ENCODE peak calls at places on chromosomes 13 and 19, in six cellular contexts. One of them, this sample, is unnamed.

GRCh38 chr13:68056816-68057710 is 826.9 kb upstream of the PCDH9 start:
- DNase-seq in H1: no peak
- DNase-seq in trophoblast cell: no peak
- DNase-seq in mesenchymal stem cell: peak
- DNase-seq in IMR-90: peak
- DNase-seq in H9: no peak
- DNase-seq in this sample: no peak

GRCh38 chr19:30645946-30646577 is 273.9 kb downstream of the ZNF536 start:
- DNase-seq in IMR-90: no peak
- DNase-seq in trophoblast cell: no peak
- DNase-seq in H1: no peak
- DNase-seq in mesenchymal stem cell: no peak
- DNase-seq in H9: no peak
- DNase-seq in this sample: no peak

GRCh38 chr19:29760752-29761502 is 45.9 kb upstream of the C19orf12 start:
- DNase-seq in trophoblast cell: no peak
- DNase-seq in H1: no peak
- DNase-seq in mesenchymal stem cell: no peak
- DNase-seq in H9: no peak
- DNase-seq in IMR-90: no peak
- DNase-seq in this sample: no peak

GRCh38 chr13:50123862-50124535 is 108.8 kb downstream of the KCNRG start:
- DNase-seq in IMR-90: peak
- DNase-seq in H9: peak
- DNase-seq in H1: peak
- DNase-seq in trophoblast cell: peak
- DNase-seq in mesenchymal stem cell: peak
- DNase-seq in this sample: peak

GRCh38 chr13:32032780-32033179 is 1.2 kb downstream of the FRY start:
- DNase-seq in trophoblast cell: no peak
- DNase-seq in H9: no peak
- DNase-seq in IMR-90: no peak
- DNase-seq in mesenchymal stem cell: no peak
- DNase-seq in H1: no peak
- DNase-seq in this sample: no peak

GRCh38 chr13:30081331-30081730 is 226.0 kb downstream of the KATNAL1 start:
- DNase-seq in IMR-90: no peak
- DNase-seq in trophoblast cell: no peak
- DNase-seq in H1: no peak
- DNase-seq in H9: no peak
- DNase-seq in mesenchymal stem cell: no peak
- DNase-seq in this sample: no peak

GRCh38 chr13:41029629-41030028 is 10.5 kb upstream of the ELF1 start:
- DNase-seq in IMR-90: no peak
- DNase-seq in H1: no peak
- DNase-seq in trophoblast cell: no peak
- DNase-seq in mesenchymal stem cell: no peak
- DNase-seq in H9: peak
- DNase-seq in this sample: no peak

GRCh38 chr13:48233097-48233885 is at the start of gene ITM2B:
- DNase-seq in IMR-90: peak
- DNase-seq in H1: no peak
- DNase-seq in trophoblast cell: peak
- DNase-seq in mesenchymal stem cell: peak
- DNase-seq in H9: peak
- DNase-seq in this sample: peak

GRCh38 chr13:84405286-84405685 is 523.0 kb upstream of the SLITRK1 start:
- DNase-seq in IMR-90: peak
- DNase-seq in H1: no peak
- DNase-seq in H9: no peak
- DNase-seq in trophoblast cell: no peak
- DNase-seq in mesenchymal stem cell: no peak
- DNase-seq in this sample: no peak

GRCh38 chr13:109362606-109363005 is 423.8 kb downstream of the IRS2 start:
- DNase-seq in trophoblast cell: no peak
- DNase-seq in H9: no peak
- DNase-seq in IMR-90: no peak
- DNase-seq in mesenchymal stem cell: no peak
- DNase-seq in H1: no peak
- DNase-seq in this sample: no peak

GRCh38 chr19:13526552-13526951 is 20.3 kb upstream of the CACNA1A start:
- DNase-seq in H1: peak
- DNase-seq in trophoblast cell: no peak
- DNase-seq in mesenchymal stem cell: no peak
- DNase-seq in H9: peak
- DNase-seq in IMR-90: peak
- DNase-seq in this sample: no peak

GRCh38 chr13:31909889-31910551 is 121.6 kb upstream of the FRY start:
- DNase-seq in trophoblast cell: peak
- DNase-seq in IMR-90: peak
- DNase-seq in H9: no peak
- DNase-seq in H1: no peak
- DNase-seq in mesenchymal stem cell: peak
- DNase-seq in this sample: peak

GRCh38 chr13:113630804-113631203 is 27.2 kb downstream of the ATP4B start:
- DNase-seq in mesenchymal stem cell: no peak
- DNase-seq in H9: no peak
- DNase-seq in trophoblast cell: no peak
- DNase-seq in IMR-90: no peak
- DNase-seq in H1: no peak
- DNase-seq in this sample: no peak

GRCh38 chr13:24348385-24348784 is 39.0 kb downstream of the C1QTNF9 start:
- DNase-seq in trophoblast cell: no peak
- DNase-seq in IMR-90: no peak
- DNase-seq in H9: no peak
- DNase-seq in H1: no peak
- DNase-seq in mesenchymal stem cell: no peak
- DNase-seq in this sample: no peak

GRCh38 chr13:110528371-110528770 is 33.2 kb downstream of the RAB20 start:
- DNase-seq in trophoblast cell: peak
- DNase-seq in H1: no peak
- DNase-seq in H9: no peak
- DNase-seq in IMR-90: peak
- DNase-seq in mesenchymal stem cell: peak
- DNase-seq in this sample: no peak

GRCh38 chr19:1466018-1466460 is 13.0 kb downstream of the C19orf25 start:
- DNase-seq in IMR-90: no peak
- DNase-seq in trophoblast cell: no peak
- DNase-seq in H1: no peak
- DNase-seq in H9: no peak
- DNase-seq in mesenchymal stem cell: no peak
- DNase-seq in this sample: no peak

GRCh38 chr13:76848596-76848995 is 37.6 kb downstream of the KCTD12 start:
- DNase-seq in H1: no peak
- DNase-seq in IMR-90: peak
- DNase-seq in H9: no peak
- DNase-seq in mesenchymal stem cell: peak
- DNase-seq in trophoblast cell: peak
- DNase-seq in this sample: no peak

GRCh38 chr19:35076026-35076370 is 34.5 kb downstream of the HPN start:
- DNase-seq in mesenchymal stem cell: no peak
- DNase-seq in H9: no peak
- DNase-seq in IMR-90: no peak
- DNase-seq in trophoblast cell: no peak
- DNase-seq in H1: no peak
- DNase-seq in this sample: no peak

GRCh38 chr19:39160523-39160861 is 34.9 kb downstream of the PAK4 start:
- DNase-seq in trophoblast cell: peak
- DNase-seq in mesenchymal stem cell: peak
- DNase-seq in IMR-90: peak
- DNase-seq in H1: no peak
- DNase-seq in H9: no peak
- DNase-seq in this sample: no peak

GRCh38 chr19:32189956-32190706 is 155.3 kb upstream of the ZNF507 start:
- DNase-seq in IMR-90: no peak
- DNase-seq in trophoblast cell: no peak
- DNase-seq in mesenchymal stem cell: no peak
- DNase-seq in H1: no peak
- DNase-seq in H9: no peak
- DNase-seq in this sample: no peak

GRCh38 chr19:5622465-5623396 is at the start of the genes SAFB and SAFB2:
- DNase-seq in IMR-90: peak
- DNase-seq in H1: peak
- DNase-seq in mesenchymal stem cell: peak
- DNase-seq in trophoblast cell: peak
- DNase-seq in H9: peak
- DNase-seq in this sample: peak

GRCh38 chr19:40143612-40144011 is 47.6 kb upstream of the MAP3K10 start:
- DNase-seq in H9: no peak
- DNase-seq in H1: no peak
- DNase-seq in mesenchymal stem cell: no peak
- DNase-seq in IMR-90: no peak
- DNase-seq in trophoblast cell: no peak
- DNase-seq in this sample: no peak

GRCh38 chr13:113209336-113209879 is at the start of gene CUL4A:
- DNase-seq in IMR-90: peak
- DNase-seq in H1: no peak
- DNase-seq in trophoblast cell: peak
- DNase-seq in H9: peak
- DNase-seq in mesenchymal stem cell: peak
- DNase-seq in this sample: peak

GRCh38 chr13:87798536-87798935 is 127.4 kb downstream of the SLITRK5 start:
- DNase-seq in H1: no peak
- DNase-seq in H9: no peak
- DNase-seq in IMR-90: no peak
- DNase-seq in mesenchymal stem cell: no peak
- DNase-seq in trophoblast cell: no peak
- DNase-seq in this sample: no peak

GRCh38 chr13:57740719-57741118 is 109.2 kb downstream of the PCDH17 start:
- DNase-seq in mesenchymal stem cell: no peak
- DNase-seq in H1: no peak
- DNase-seq in trophoblast cell: no peak
- DNase-seq in IMR-90: no peak
- DNase-seq in H9: no peak
- DNase-seq in this sample: no peak

GRCh38 chr13:37640499-37640898 is 41.9 kb upstream of the POSTN start:
- DNase-seq in H1: no peak
- DNase-seq in IMR-90: peak
- DNase-seq in trophoblast cell: no peak
- DNase-seq in mesenchymal stem cell: peak
- DNase-seq in H9: no peak
- DNase-seq in this sample: no peak

GRCh38 chr13:108230377-108230776 is 12.2 kb downstream of the ABHD13 start:
- DNase-seq in IMR-90: no peak
- DNase-seq in trophoblast cell: no peak
- DNase-seq in H1: no peak
- DNase-seq in H9: no peak
- DNase-seq in mesenchymal stem cell: no peak
- DNase-seq in this sample: no peak

GRCh38 chr19:53019684-53020083 is 6.0 kb downstream of the ERVV-1 start:
- DNase-seq in IMR-90: no peak
- DNase-seq in trophoblast cell: peak
- DNase-seq in mesenchymal stem cell: no peak
- DNase-seq in H9: peak
- DNase-seq in H1: peak
- DNase-seq in this sample: no peak
- H4K91ac ChIP-seq in IMR-90: no peak
- H4K91ac ChIP-seq in trophoblast cell: no peak
- H4K91ac ChIP-seq in mesenchymal stem cell: no peak
- H4K91ac ChIP-seq in H9: no peak
- H4K91ac ChIP-seq in H1: no peak
- H4K91ac ChIP-seq in this sample: no peak

GRCh38 chr13:99354371-99354951 is 47.3 kb upstream of the GPR183 start:
- DNase-seq in H9: no peak
- DNase-seq in trophoblast cell: peak
- DNase-seq in mesenchymal stem cell: no peak
- DNase-seq in IMR-90: no peak
- DNase-seq in H1: no peak
- DNase-seq in this sample: no peak
- H3K27ac ChIP-seq in H9: no peak
- H3K27ac ChIP-seq in trophoblast cell: no peak
- H3K27ac ChIP-seq in mesenchymal stem cell: no peak
- H3K27ac ChIP-seq in IMR-90: no peak
- H3K27ac ChIP-seq in H1: no peak
- H3K27ac ChIP-seq in this sample: no peak

GRCh38 chr13:46487748-46488147 is 65.2 kb upstream of the LRCH1 start:
- DNase-seq in IMR-90: no peak
- DNase-seq in mesenchymal stem cell: no peak
- DNase-seq in H9: no peak
- DNase-seq in trophoblast cell: no peak
- DNase-seq in H1: no peak
- DNase-seq in this sample: no peak
- H4K91ac ChIP-seq in IMR-90: no peak
- H4K91ac ChIP-seq in mesenchymal stem cell: no peak
- H4K91ac ChIP-seq in H9: no peak
- H4K91ac ChIP-seq in trophoblast cell: no peak
- H4K91ac ChIP-seq in H1: no peak
- H4K91ac ChIP-seq in this sample: no peak

GRCh38 chr13:97330448-97330847 is 103.5 kb upstream of the RAP2A start:
- DNase-seq in trophoblast cell: no peak
- DNase-seq in H9: no peak
- DNase-seq in H1: no peak
- DNase-seq in mesenchymal stem cell: no peak
- DNase-seq in IMR-90: no peak
- DNase-seq in this sample: no peak

GRCh38 chr13:97327071-97327470 is 104.9 kb downstream of the MBNL2 start:
- DNase-seq in IMR-90: no peak
- DNase-seq in H9: no peak
- DNase-seq in H1: no peak
- DNase-seq in mesenchymal stem cell: no peak
- DNase-seq in trophoblast cell: no peak
- DNase-seq in this sample: no peak

GRCh38 chr13:97327521-97328221 is 105.5 kb downstream of the MBNL2 start:
- DNase-seq in trophoblast cell: no peak
- DNase-seq in IMR-90: peak
- DNase-seq in H9: no peak
- DNase-seq in H1: no peak
- DNase-seq in mesenchymal stem cell: no peak
- DNase-seq in this sample: no peak

GRCh38 chr13:97329331-97329730 is 104.6 kb upstream of the RAP2A start:
- DNase-seq in mesenchymal stem cell: no peak
- DNase-seq in IMR-90: peak
- DNase-seq in H1: no peak
- DNase-seq in trophoblast cell: no peak
- DNase-seq in H9: no peak
- DNase-seq in this sample: no peak

GRCh38 chr13:97328222-97328790 is 105.7 kb upstream of the RAP2A start:
- DNase-seq in mesenchymal stem cell: peak
- DNase-seq in trophoblast cell: no peak
- DNase-seq in IMR-90: peak
- DNase-seq in H9: peak
- DNase-seq in H1: peak
- DNase-seq in this sample: peak
- H3K27ac ChIP-seq in mesenchymal stem cell: peak
- H3K27ac ChIP-seq in trophoblast cell: peak
- H3K27ac ChIP-seq in IMR-90: peak
- H3K27ac ChIP-seq in H9: peak
- H3K27ac ChIP-seq in H1: peak
- H3K27ac ChIP-seq in this sample: peak

This sample was measured in neuronal stem cell.